ENCODE peak calls at places on chromosomes 16 and 17, in nine cellular contexts. Z is SK-N-SH; E is neural crest cell; M is activated T-cell treated with anti-CD3 and anti-CD28 coated beads, Interleukin-2, amount 50 U/mL, for 72 hours; C is kidney glomerular epithelial cell; I is NCI-H345; V is activated T-helper 1 cell treated with Interleukin-2 at 50 U/mL for 16 hours; T is frontal cortex; S is HTR-8/SVneo. D is an unnamed sample.
A peak's percentile ranks its signal among the peaks of the same experiment; 100 is the strongest.

GRCh38 chr17:49848019-49848473 is at the start of gene TAC4:
- DNase-seq in Z (no peak), E (no peak), M (no peak), C (no peak), I (no peak), V (no peak), T (no peak), S (no peak), D (no peak)

GRCh38 chr17:52024296-52024870 is 134.1 kb downstream of the CA10 start:
- DNase-seq in Z (peak; percentile 6), E (no peak), M (no peak), C (no peak), I (no peak), V (no peak), T (no peak), S (no peak), D (no peak)

GRCh38 chr17:80260791-80261158 is at the start of gene RNF213:
- DNase-seq in Z (peak; percentile 98), E (peak; percentile 40), M (peak; percentile 76), C (no peak), I (peak; percentile 51), V (peak; percentile 43), T (peak; percentile 87), S (peak; percentile 70), D (peak; percentile 71)

GRCh38 chr17:79974786-79975497 is 60.7 kb downstream of the TBC1D16 start:
- DNase-seq in Z (peak; percentile 35), E (no peak), M (no peak), C (no peak), I (no peak), V (no peak), T (no peak), S (no peak), D (no peak)

GRCh38 chr17:3804503-3804931 is 3.5 kb upstream of the ITGAE start:
- DNase-seq in Z (no peak), E (no peak), M (peak; percentile 63), C (peak; percentile 98), I (no peak), V (no peak), T (no peak), S (no peak), D (no peak)

GRCh38 chr17:64094412-64094811 is 35.5 kb downstream of the ERN1 start:
- DNase-seq in Z (no peak), E (no peak), M (no peak), C (no peak), I (no peak), V (no peak), T (no peak), S (no peak), D (no peak)

GRCh38 chr16:69626256-69626655 is 60.5 kb downstream of the NFAT5 start:
- DNase-seq in Z (no peak), E (no peak), M (no peak), C (no peak), I (no peak), V (no peak), T (no peak), S (no peak), D (no peak)

GRCh38 chr17:18968945-18969887 is 17.3 kb downstream of the SLC5A10 start:
- DNase-seq in Z (no peak), E (no peak), M (no peak), C (no peak), I (no peak), V (no peak), T (no peak), S (no peak), D (no peak)

GRCh38 chr16:27259710-27260109 is 8.9 kb downstream of the NSMCE1 start:
- DNase-seq in Z (no peak), E (no peak), M (no peak), C (no peak), I (no peak), V (no peak), T (no peak), S (no peak), D (no peak)

GRCh38 chr16:84369938-84370627 is 1.7 kb downstream of the ATP2C2 start:
- DNase-seq in Z (no peak), E (no peak), M (no peak), C (no peak), I (no peak), V (no peak), T (no peak), S (no peak), D (no peak)

GRCh38 chr17:7323731-7324437 is 5.3 kb downstream of the NEURL4 start:
- DNase-seq in Z (peak; percentile 90), E (peak; percentile 77), M (peak; percentile 64), C (peak; percentile 36), I (no peak), V (peak; percentile 50), T (peak; percentile 51), S (no peak), D (no peak)

GRCh38 chr17:59695943-59696681 is 11.1 kb downstream of the PTRH2 start:
- DNase-seq in Z (no peak), E (no peak), M (no peak), C (no peak), I (no peak), V (no peak), T (no peak), S (no peak), D (no peak)

GRCh38 chr17:44927696-44928095 is 12.4 kb upstream of the GFAP start:
- DNase-seq in Z (no peak), E (no peak), M (no peak), C (no peak), I (no peak), V (no peak), T (no peak), S (no peak), D (no peak)

GRCh38 chr16:12971216-12971615 is 69.8 kb downstream of the SHISA9 start:
- DNase-seq in Z (peak; percentile 34), E (no peak), M (no peak), C (peak; percentile 87), I (peak; percentile 97), V (no peak), T (no peak), S (no peak), D (no peak)

GRCh38 chr17:79633937-79634813 is 23.3 kb upstream of the RBFOX3 start:
- DNase-seq in Z (peak; percentile 18), E (no peak), M (no peak), C (no peak), I (no peak), V (no peak), T (no peak), S (no peak), D (no peak)

GRCh38 chr16:12906271-12906670 is 4.9 kb downstream of the SHISA9 start:
- DNase-seq in Z (no peak), E (no peak), M (no peak), C (no peak), I (no peak), V (no peak), T (no peak), S (no peak), D (no peak)

GRCh38 chr16:9402293-9402865 is 310.9 kb downstream of the HAPSTR1 start:
- DNase-seq in Z (no peak), E (no peak), M (no peak), C (no peak), I (no peak), V (no peak), T (no peak), S (no peak), D (no peak)

GRCh38 chr16:84840687-84841627 is 21.2 kb downstream of the CRISPLD2 start:
- DNase-seq in Z (peak; percentile 7), E (no peak), M (no peak), C (peak; percentile 60), I (no peak), V (no peak), T (no peak), S (no peak), D (no peak)

GRCh38 chr16:12168054-12169018 is 191.8 kb downstream of the SNX29 start:
- DNase-seq in Z (no peak), E (no peak), M (no peak), C (no peak), I (no peak), V (no peak), T (no peak), S (no peak), D (no peak)

GRCh38 chr16:3046506-3047386 is at the start of gene MMP25:
- DNase-seq in Z (peak; percentile 61), E (no peak), M (no peak), C (no peak), I (no peak), V (no peak), T (peak; percentile 44), S (no peak), D (no peak)

GRCh38 chr17:29562615-29563014 is 4.2 kb downstream of the ABHD15 start:
- DNase-seq in Z (no peak), E (no peak), M (no peak), C (no peak), I (no peak), V (no peak), T (no peak), S (no peak), D (no peak)

GRCh38 chr17:21463204-21463661 is 87.1 kb downstream of the KCNJ12 start:
- DNase-seq in Z (no peak), E (no peak), M (peak; percentile 19), C (no peak), I (no peak), V (no peak), T (no peak), S (no peak), D (no peak)

GRCh38 chr17:79799174-79799537 is 2.3 kb upstream of the CBX8 start:
- DNase-seq in Z (peak; percentile 35), E (no peak), M (no peak), C (no peak), I (no peak), V (no peak), T (no peak), S (no peak), D (no peak)

GRCh38 chr17:32114536-32114935 is 27.8 kb upstream of the RHOT1 start:
- DNase-seq in Z (no peak), E (no peak), M (no peak), C (no peak), I (no peak), V (no peak), T (no peak), S (no peak), D (no peak)

GRCh38 chr16:81165411-81166097 is 69.4 kb upstream of the GCSH start:
- DNase-seq in Z (no peak), E (no peak), M (no peak), C (no peak), I (peak; percentile 40), V (no peak), T (no peak), S (no peak), D (no peak)

GRCh38 chr17:81400939-81401726 is 5.9 kb downstream of the BAHCC1 start:
- DNase-seq in Z (no peak), E (no peak), M (no peak), C (no peak), I (no peak), V (no peak), T (no peak), S (no peak), D (no peak)

GRCh38 chr17:74430706-74431567 is 951 bp upstream of the GPRC5C start:
- DNase-seq in Z (peak; percentile 72), E (no peak), M (peak; percentile 28), C (peak; percentile 97), I (peak; percentile 86), V (no peak), T (peak; percentile 60), S (peak; percentile 84), D (peak; percentile 66)

GRCh38 chr16:69118994-69119393 is 13.4 kb downstream of the CHTF8 start:
- DNase-seq in Z (no peak), E (no peak), M (no peak), C (no peak), I (no peak), V (no peak), T (no peak), S (no peak), D (no peak)

GRCh38 chr17:50651661-50652060 is 17.0 kb downstream of the ABCC3 start:
- DNase-seq in Z (no peak), E (no peak), M (no peak), C (no peak), I (no peak), V (no peak), T (no peak), S (no peak), D (no peak)

GRCh38 chr16:4059969-4060368 is 56.3 kb downstream of the ADCY9 start:
- DNase-seq in Z (no peak), E (no peak), M (no peak), C (no peak), I (no peak), V (no peak), T (no peak), S (no peak), D (no peak)

GRCh38 chr16:86806838-86807351 is 228.5 kb downstream of the FOXL1 start:
- DNase-seq in Z (no peak), E (no peak), M (no peak), C (no peak), I (no peak), V (no peak), T (no peak), S (peak; percentile 54), D (no peak)

D was measured in neuronal stem cell.